ENCODE peak calls at places on chromosome 9, in six cellular contexts. One of them, this sample, is unnamed.

GRCh38 chr9:115109486-115109885 is 8.5 kb downstream of the TNC start:
- DNase-seq in HCT116: no peak
- DNase-seq in IMR-90: peak; percentile 72
- DNase-seq in heart right ventricle: no peak
- DNase-seq in BJ: no peak
- DNase-seq in psoas muscle: no peak
- DNase-seq in this sample: no peak

GRCh38 chr9:14111670-14112069 is 202.3 kb downstream of the NFIB start:
- DNase-seq in BJ: no peak
- DNase-seq in IMR-90: peak; percentile 3
- DNase-seq in psoas muscle: no peak
- DNase-seq in heart right ventricle: no peak
- DNase-seq in HCT116: no peak
- DNase-seq in this sample: no peak

GRCh38 chr9:129962376-129962765 is 80.6 kb downstream of the FNBP1 start:
- DNase-seq in HCT116: no peak
- DNase-seq in IMR-90: no peak
- DNase-seq in psoas muscle: no peak
- DNase-seq in BJ: no peak
- DNase-seq in heart right ventricle: no peak
- DNase-seq in this sample: no peak

GRCh38 chr9:97412628-97413382 is 909 bp downstream of the TDRD7 start:
- DNase-seq in IMR-90: peak; percentile 5
- DNase-seq in HCT116: no peak
- DNase-seq in heart right ventricle: no peak
- DNase-seq in BJ: no peak
- DNase-seq in psoas muscle: no peak
- DNase-seq in this sample: no peak

GRCh38 chr9:21708846-21709245 is 93.6 kb upstream of the MTAP start:
- DNase-seq in IMR-90: no peak
- DNase-seq in psoas muscle: no peak
- DNase-seq in HCT116: no peak
- DNase-seq in BJ: no peak
- DNase-seq in heart right ventricle: no peak
- DNase-seq in this sample: no peak

GRCh38 chr9:127971357-127972315 is 9.2 kb downstream of the EEIG1 start:
- DNase-seq in psoas muscle: no peak
- DNase-seq in IMR-90: no peak
- DNase-seq in HCT116: no peak
- DNase-seq in BJ: no peak
- DNase-seq in heart right ventricle: no peak
- DNase-seq in this sample: no peak

GRCh38 chr9:90061187-90061586 is 456.4 kb downstream of the GADD45G start:
- DNase-seq in BJ: no peak
- DNase-seq in psoas muscle: no peak
- DNase-seq in HCT116: no peak
- DNase-seq in heart right ventricle: no peak
- DNase-seq in IMR-90: no peak
- DNase-seq in this sample: no peak

GRCh38 chr9:83459830-83460229 is 78.4 kb downstream of the FRMD3 start:
- DNase-seq in psoas muscle: no peak
- DNase-seq in IMR-90: no peak
- DNase-seq in HCT116: no peak
- DNase-seq in BJ: no peak
- DNase-seq in heart right ventricle: no peak
- DNase-seq in this sample: no peak

GRCh38 chr9:65411336-65411735 is 126.3 kb upstream of the FOXD4L5 start:
- DNase-seq in psoas muscle: no peak
- DNase-seq in IMR-90: no peak
- DNase-seq in heart right ventricle: no peak
- DNase-seq in BJ: no peak
- DNase-seq in HCT116: no peak
- DNase-seq in this sample: no peak

GRCh38 chr9:6302417-6302816 is 25.8 kb upstream of the TPD52L3 start:
- DNase-seq in IMR-90: peak; percentile 4
- DNase-seq in heart right ventricle: no peak
- DNase-seq in psoas muscle: no peak
- DNase-seq in BJ: no peak
- DNase-seq in HCT116: no peak
- DNase-seq in this sample: no peak

GRCh38 chr9:15155323-15155722 is 151.7 kb downstream of the TTC39B start:
- DNase-seq in IMR-90: no peak
- DNase-seq in heart right ventricle: no peak
- DNase-seq in HCT116: no peak
- DNase-seq in psoas muscle: no peak
- DNase-seq in BJ: no peak
- DNase-seq in this sample: no peak

GRCh38 chr9:81666123-81666522 is 23.2 kb downstream of the TLE1 start:
- DNase-seq in psoas muscle: no peak
- DNase-seq in IMR-90: no peak
- DNase-seq in heart right ventricle: no peak
- DNase-seq in HCT116: no peak
- DNase-seq in BJ: no peak
- DNase-seq in this sample: no peak

GRCh38 chr9:81022177-81022576 is 667.2 kb downstream of the TLE1 start:
- DNase-seq in psoas muscle: no peak
- DNase-seq in heart right ventricle: no peak
- DNase-seq in HCT116: no peak
- DNase-seq in BJ: no peak
- DNase-seq in IMR-90: peak; percentile 81
- DNase-seq in this sample: peak; percentile 7

GRCh38 chr9:130352586-130353285 is 87.2 kb downstream of the HMCN2 start:
- DNase-seq in BJ: no peak
- DNase-seq in HCT116: no peak
- DNase-seq in IMR-90: no peak
- DNase-seq in psoas muscle: no peak
- DNase-seq in heart right ventricle: no peak
- DNase-seq in this sample: no peak

GRCh38 chr9:121814594-121814993 is 163.2 kb downstream of the DAB2IP start:
- DNase-seq in psoas muscle: no peak
- DNase-seq in BJ: no peak
- DNase-seq in heart right ventricle: no peak
- DNase-seq in IMR-90: no peak
- DNase-seq in HCT116: no peak
- DNase-seq in this sample: no peak

GRCh38 chr9:101463397-101463796 is 27.8 kb upstream of the ALDOB start:
- DNase-seq in IMR-90: peak; percentile 67
- DNase-seq in BJ: no peak
- DNase-seq in heart right ventricle: no peak
- DNase-seq in HCT116: no peak
- DNase-seq in psoas muscle: no peak
- DNase-seq in this sample: no peak

GRCh38 chr9:35956646-35957045 is 1.3 kb downstream of the OR2S2 start:
- DNase-seq in heart right ventricle: no peak
- DNase-seq in IMR-90: no peak
- DNase-seq in psoas muscle: no peak
- DNase-seq in HCT116: no peak
- DNase-seq in BJ: no peak
- DNase-seq in this sample: no peak

GRCh38 chr9:83955985-83956287 is 24.1 kb downstream of the HNRNPK start:
- DNase-seq in HCT116: no peak
- DNase-seq in psoas muscle: no peak
- DNase-seq in IMR-90: no peak
- DNase-seq in BJ: no peak
- DNase-seq in heart right ventricle: no peak
- DNase-seq in this sample: no peak

GRCh38 chr9:14961372-14962068 is 51.3 kb upstream of the FREM1 start:
- DNase-seq in psoas muscle: no peak
- DNase-seq in BJ: no peak
- DNase-seq in IMR-90: no peak
- DNase-seq in HCT116: no peak
- DNase-seq in heart right ventricle: no peak
- DNase-seq in this sample: no peak

GRCh38 chr9:109460576-109460975 is 37.5 kb downstream of the PTPN3 start:
- DNase-seq in heart right ventricle: no peak
- DNase-seq in HCT116: no peak
- DNase-seq in psoas muscle: no peak
- DNase-seq in BJ: no peak
- DNase-seq in IMR-90: no peak
- DNase-seq in this sample: no peak

GRCh38 chr9:109458453-109459211 is 39.5 kb downstream of the PTPN3 start:
- DNase-seq in IMR-90: no peak
- DNase-seq in BJ: no peak
- DNase-seq in heart right ventricle: no peak
- DNase-seq in HCT116: no peak
- DNase-seq in psoas muscle: no peak
- DNase-seq in this sample: no peak

GRCh38 chr9:109455861-109456260 is 42.2 kb downstream of the PTPN3 start:
- DNase-seq in HCT116: no peak
- DNase-seq in psoas muscle: no peak
- DNase-seq in BJ: no peak
- DNase-seq in IMR-90: no peak
- DNase-seq in heart right ventricle: no peak
- DNase-seq in this sample: no peak

GRCh38 chr9:109456811-109457210 is 41.3 kb downstream of the PTPN3 start:
- DNase-seq in heart right ventricle: no peak
- DNase-seq in HCT116: no peak
- DNase-seq in BJ: no peak
- DNase-seq in IMR-90: no peak
- DNase-seq in psoas muscle: no peak
- DNase-seq in this sample: no peak

DNA sequence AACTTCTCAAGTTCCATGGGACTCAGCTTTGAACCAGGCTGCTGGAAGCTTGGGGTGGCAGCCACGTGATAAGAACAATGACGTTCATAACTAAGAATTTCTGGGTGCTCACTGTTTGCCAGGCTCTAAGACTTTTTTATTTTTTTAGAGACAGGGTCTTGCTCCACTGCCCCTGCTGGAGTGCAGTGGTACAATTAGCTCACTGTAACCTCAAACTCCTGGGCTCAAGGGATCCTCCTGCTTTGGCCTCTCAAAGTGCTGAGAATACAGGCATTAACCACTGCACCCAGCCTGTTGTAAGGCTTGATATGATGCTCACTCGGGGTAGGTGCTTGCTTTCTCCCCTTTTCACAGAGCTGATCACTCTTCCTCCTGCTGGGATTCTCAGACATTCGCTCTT is 38.7 kb downstream of the PTPN3 start:
- DNase-seq in psoas muscle: no peak
- DNase-seq in IMR-90: no peak
- DNase-seq in heart right ventricle: no peak
- DNase-seq in BJ: no peak
- DNase-seq in HCT116: no peak
- DNase-seq in this sample: no peak
- H3K4me3 ChIP-seq in psoas muscle: no peak overlapping the region
- H3K4me3 ChIP-seq in IMR-90: no peak overlapping the region
- H3K4me3 ChIP-seq in heart right ventricle: no peak overlapping the region
- H3K4me3 ChIP-seq in BJ: no peak overlapping the region
- H3K4me3 ChIP-seq in HCT116: no peak overlapping the region
- H3K4me3 ChIP-seq in this sample: no peak overlapping the region

DNA sequence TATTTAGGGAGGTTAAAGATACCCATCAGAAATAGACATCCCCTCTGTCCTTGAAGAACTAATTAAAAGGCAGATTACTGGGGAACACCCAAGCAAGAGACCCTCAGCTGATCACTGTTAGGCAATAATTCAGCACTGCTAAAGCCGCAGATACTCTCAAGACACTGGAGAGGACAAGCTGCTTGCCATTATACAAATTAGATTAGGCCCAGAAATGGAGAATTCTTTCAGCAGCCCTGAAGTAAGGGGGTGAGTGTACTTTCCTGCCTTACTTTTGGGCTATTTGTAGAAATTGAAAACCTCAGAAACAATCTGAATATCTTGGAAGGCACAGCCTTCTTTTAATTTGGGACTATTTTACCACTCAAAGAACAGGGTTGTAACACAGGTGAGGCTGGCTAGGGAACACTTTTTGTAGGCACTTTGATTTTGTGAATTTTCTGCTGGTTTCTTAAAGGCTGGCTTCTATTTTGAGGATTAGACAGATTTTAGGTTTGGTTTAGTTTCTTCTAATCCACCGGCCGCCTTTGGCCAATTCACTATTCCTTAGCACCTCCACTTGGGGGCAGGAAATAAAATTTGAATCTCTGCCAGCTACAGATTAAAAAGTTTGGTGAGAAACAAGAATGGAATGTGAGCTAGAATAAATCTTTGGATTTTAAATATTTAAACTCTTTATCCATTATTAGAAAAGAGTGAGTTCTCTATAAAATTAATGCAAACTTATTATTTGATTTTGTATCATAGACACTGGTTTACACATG is 106.0 kb downstream of the SMARCA2 start:
- DNase-seq in HCT116: peak; percentile 7
- DNase-seq in BJ: no peak
- DNase-seq in psoas muscle: no peak
- DNase-seq in IMR-90: peak; percentile 56
- DNase-seq in heart right ventricle: no peak
- DNase-seq in this sample: no peak
- TF ChIP-seq CTCF in HCT116: no peak
- TF ChIP-seq CTCF in BJ: peak; percentile 35
- TF ChIP-seq CTCF in psoas muscle: peak; percentile 23
- TF ChIP-seq CTCF in IMR-90: peak; percentile 30
- TF ChIP-seq CTCF in heart right ventricle: peak; percentile 22
- TF ChIP-seq CTCF in this sample: no peak

DNA sequence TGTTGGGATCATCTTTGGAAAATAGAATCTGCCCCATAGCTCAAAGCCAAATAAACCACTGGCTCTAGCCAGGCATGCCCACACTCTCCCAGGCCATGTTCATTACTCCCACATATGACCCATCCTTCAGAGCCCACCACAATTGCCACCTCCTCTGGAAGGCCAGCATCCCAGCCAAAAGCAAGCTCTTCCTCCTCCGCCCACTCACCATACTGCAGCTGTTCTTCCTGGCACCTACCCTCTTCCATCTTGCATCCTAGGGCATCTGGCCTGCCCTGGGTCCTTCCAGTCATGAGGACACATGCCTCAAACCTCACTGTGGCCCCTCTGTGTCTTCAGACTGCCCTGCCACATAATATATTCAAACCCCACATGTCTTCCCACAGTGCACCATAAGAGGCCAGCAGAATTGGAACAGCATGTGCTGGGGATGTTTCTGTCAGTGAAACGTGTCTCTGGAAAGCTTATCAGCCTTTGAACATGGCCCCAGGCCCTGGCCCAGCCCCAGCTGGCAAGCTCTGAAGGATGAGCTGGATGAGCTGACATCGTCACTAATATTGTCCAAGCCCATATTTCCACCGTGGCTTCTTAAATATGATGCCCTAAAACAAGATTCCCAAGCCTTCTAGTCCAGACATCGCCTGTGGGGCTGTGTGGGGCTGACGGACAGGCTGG is 230.8 kb downstream of the AGTPBP1 start:
- DNase-seq in HCT116: no peak
- DNase-seq in BJ: no peak
- DNase-seq in psoas muscle: no peak
- DNase-seq in IMR-90: no peak
- DNase-seq in heart right ventricle: no peak
- DNase-seq in this sample: no peak
- H3K4me3 ChIP-seq in HCT116: no peak overlapping the region
- H3K4me3 ChIP-seq in BJ: no peak overlapping the region
- H3K4me3 ChIP-seq in psoas muscle: no peak overlapping the region
- H3K4me3 ChIP-seq in IMR-90: no peak overlapping the region
- H3K4me3 ChIP-seq in heart right ventricle: no peak overlapping the region
- H3K4me3 ChIP-seq in this sample: no peak overlapping the region

DNA sequence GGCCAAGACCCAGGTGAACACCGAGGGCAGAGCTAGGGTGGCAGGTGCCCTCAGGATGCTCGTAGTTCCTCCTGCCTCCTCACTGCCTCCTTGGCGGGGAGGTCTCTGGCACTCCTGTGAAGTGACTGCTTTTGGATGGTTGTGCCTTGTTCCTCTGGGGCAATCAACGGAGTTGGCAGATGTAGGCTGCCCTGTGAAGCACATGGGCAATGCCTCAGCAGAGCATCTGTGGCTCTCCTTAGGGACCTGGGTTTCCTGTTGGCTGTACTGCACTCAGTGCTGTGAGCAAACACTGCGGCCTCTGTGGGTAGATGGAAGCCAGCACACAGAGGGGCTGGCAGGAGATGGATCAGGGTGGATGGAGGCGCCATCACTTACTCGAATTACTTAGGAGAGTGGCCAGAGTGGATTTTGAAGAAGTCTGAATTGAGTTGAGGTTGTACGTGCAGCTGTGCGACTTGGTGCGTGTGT is 71.4 kb upstream of the COL5A1 start:
- DNase-seq in HCT116: no peak
- DNase-seq in IMR-90: no peak
- DNase-seq in heart right ventricle: no peak
- DNase-seq in BJ: no peak
- DNase-seq in psoas muscle: no peak
- DNase-seq in this sample: no peak
- TF ChIP-seq CTCF in HCT116: no peak
- TF ChIP-seq CTCF in IMR-90: no peak
- TF ChIP-seq CTCF in heart right ventricle: no peak
- TF ChIP-seq CTCF in BJ: no peak
- TF ChIP-seq CTCF in psoas muscle: no peak
- TF ChIP-seq CTCF in this sample: no peak